ENCODE peak calls at places on chromosome 2, in ten cellular contexts. L, H, Q, I, N, J, C, W, P and S are unnamed samples.

GRCh38 chr2:26584191-26584590 is 57.0 kb downstream of the CIB4 start:
- DNase-seq in C (no peak), Q (no peak), L (no peak), I (no peak), W (no peak), J (no peak), P (no peak), N (no peak), H (no peak), S (no peak)

GRCh38 chr2:233044974-233045535 is 12.6 kb downstream of the NEU2 start:
- DNase-seq in J (no peak), N (no peak), L (no peak), P (no peak), H (no peak), I (no peak), W (no peak), Q (no peak), C (no peak), S (no peak)

GRCh38 chr2:144835634-144836351 is 315.9 kb upstream of the ZEB2 start:
- DNase-seq in W (no peak), I (no peak), J (peak; percentile 34), Q (no peak), H (no peak), L (no peak), P (peak; percentile 65), N (no peak), C (peak; percentile 11), S (no peak)

GRCh38 chr2:219140726-219141125 is 19.9 kb downstream of the NHEJ1 start:
- DNase-seq in P (no peak), Q (no peak), J (no peak), N (no peak), H (no peak), I (no peak), C (no peak), L (no peak), W (no peak), S (no peak)

GRCh38 chr2:47048801-47049480 is 106.2 kb downstream of the STPG4 start:
- DNase-seq in C (no peak), J (no peak), L (no peak), N (no peak), P (no peak), I (no peak), H (no peak), Q (no peak), W (no peak), S (no peak)

GRCh38 chr2:128986867-128987268 is 668.2 kb upstream of the HS6ST1 start:
- DNase-seq in J (no peak), H (no peak), P (no peak), N (no peak), L (no peak), C (no peak), I (no peak), Q (no peak), W (no peak), S (no peak)

GRCh38 chr2:54839526-54840255 is 116.2 kb downstream of the EML6 start:
- DNase-seq in C (no peak), N (no peak), J (no peak), Q (no peak), L (no peak), W (no peak), I (no peak), H (no peak), P (no peak), S (no peak)

GRCh38 chr2:60278906-60279305 is 274.5 kb downstream of the BCL11A start:
- DNase-seq in J (no peak), Q (no peak), N (no peak), L (no peak), H (no peak), C (no peak), W (no peak), P (no peak), I (no peak), S (no peak)

GRCh38 chr2:20657522-20658235 is 6.8 kb upstream of the HS1BP3 start:
- DNase-seq in I (no peak), P (no peak), W (no peak), J (no peak), Q (no peak), L (peak; percentile 13), N (no peak), C (no peak), H (no peak), S (no peak)

GRCh38 chr2:14137643-14138042 is 494.9 kb upstream of the LRATD1 start:
- DNase-seq in W (no peak), P (no peak), J (peak; percentile 9), H (no peak), Q (no peak), N (no peak), C (no peak), L (no peak), I (no peak), S (no peak)

GRCh38 chr2:217943379-217944321 is 59.1 kb downstream of the TNS1 start:
- DNase-seq in P (peak; percentile 38), Q (no peak), N (no peak), I (peak; percentile 47), J (no peak), W (peak; percentile 71), H (no peak), C (peak; percentile 44), L (peak; percentile 92), S (no peak)